ENCODE peak calls at places on chromosome 14, in four cellular contexts. H is heart left ventricle, K is HepG2, P is upper lobe of right lung. X is an unnamed sample.

GRCh38 chr14:59631237-59631636 is 54.6 kb upstream of the CCDC175 start:
- ATAC-seq in P (peak; percentile 52), H (no peak), K (peak; percentile 84), X (no peak)

GRCh38 chr14:96268426-96269358 is 12.7 kb downstream of the BDKRB1 start:
- ATAC-seq in K (peak; percentile 74), P (peak; percentile 48), H (peak; percentile 70), X (peak; percentile 91)

GRCh38 chr14:59254911-59255545 is 66.6 kb downstream of the DAAM1 start:
- ATAC-seq in P (peak; percentile 80), K (no peak), H (peak; percentile 78), X (peak; percentile 74)

GRCh38 chr14:74988131-74988530 is 14.6 kb upstream of the EIF2B2 start:
- ATAC-seq in K (no peak), H (no peak), P (no peak), X (no peak)

GRCh38 chr14:58296731-58297130 is 1.6 kb upstream of the ARID4A start:
- ATAC-seq in P (no peak), K (no peak), H (no peak), X (no peak)

GRCh38 chr14:24673059-24673458 is 39.1 kb upstream of the GZMB start:
- ATAC-seq in H (no peak), P (peak; percentile 54), K (no peak), X (no peak)

GRCh38 chr14:99571303-99571986 is 32.6 kb downstream of the CCDC85C start:
- ATAC-seq in H (no peak), K (no peak), P (no peak), X (no peak)

GRCh38 chr14:20530771-20531571 is 25.6 kb downstream of the RNASE10 start:
- ATAC-seq in P (peak; percentile 89), H (no peak), K (peak; percentile 94), X (peak; percentile 65)

GRCh38 chr14:39229601-39230110 is 4.1 kb upstream of the MIA2 start:
- ATAC-seq in P (no peak), K (no peak), H (no peak), X (no peak)

GRCh38 chr14:58077621-58078020 is 74.4 kb downstream of the ARMH4 start:
- ATAC-seq in P (no peak), H (no peak), K (no peak), X (no peak)

GRCh38 chr14:32414808-32415255 is 85.7 kb downstream of the AKAP6 start:
- ATAC-seq in H (no peak), K (no peak), P (no peak), X (no peak)

GRCh38 chr14:57487771-57488170 is 5.9 kb downstream of the CCDC198 start:
- ATAC-seq in K (no peak), H (no peak), P (no peak), X (no peak)

GRCh38 chr14:91453744-91454143 is 36.1 kb upstream of the CCDC88C start:
- ATAC-seq in P (peak; percentile 23), K (peak; percentile 41), H (no peak), X (no peak)

GRCh38 chr14:24135584-24135833 is 485 bp upstream of the PSME1 start:
- ATAC-seq in P (no peak), K (no peak), H (no peak), X (no peak)

GRCh38 chr14:35223927-35224326 is 68.3 kb upstream of the PSMA6 start:
- ATAC-seq in P (no peak), H (no peak), K (no peak), X (no peak)

GRCh38 chr14:89185919-89186849 is 230.8 kb downstream of the FOXN3 start:
- ATAC-seq in H (peak; percentile 61), K (peak; percentile 49), P (no peak), X (peak; percentile 32)

GRCh38 chr14:76204436-76205230 is 52.9 kb downstream of the GPATCH2L start:
- ATAC-seq in K (no peak), P (no peak), H (no peak), X (no peak)

GRCh38 chr14:75689012-75689411 is 28.0 kb downstream of the TTLL5 start:
- ATAC-seq in K (no peak), P (no peak), H (peak; percentile 60), X (peak; percentile 71)

GRCh38 chr14:93183596-93184317 is 940 bp downstream of the MOAP1 start:
- ATAC-seq in P (peak; percentile 19), H (no peak), K (peak; percentile 4), X (no peak)

GRCh38 chr14:67784244-67784823 is 32.1 kb downstream of the ZFYVE26 start:
- ATAC-seq in P (no peak), H (no peak), K (no peak), X (no peak)

GRCh38 chr14:44162197-44162596 is 344.9 kb downstream of the FSCB start:
- ATAC-seq in H (no peak), K (peak; percentile 65), P (no peak), X (no peak)

GRCh38 chr14:92577321-92577742 is 63.8 kb downstream of the RIN3 start:
- ATAC-seq in K (no peak), P (no peak), H (no peak), X (no peak)

GRCh38 chr14:75249251-75249957 is 29.2 kb upstream of the FOS start:
- ATAC-seq in H (no peak), P (peak; percentile 37), K (no peak), X (no peak)

GRCh38 chr14:105460616-105461015 is 14.0 kb upstream of the CRIP2 start:
- ATAC-seq in P (no peak), K (no peak), H (no peak), X (no peak)
- H3K36me3 ChIP-seq in P (peaks cover 58% of the 10 kb centered on the region), K (peaks cover 43% of the 10 kb centered on the region), H (peaks cover 62% of the 10 kb centered on the region), X (peaks cover 89% of the 10 kb centered on the region)

GRCh38 chr14:94761999-94762377 is 7.9 kb downstream of the GSC start:
- ATAC-seq in H (peak; percentile 21), P (no peak), K (no peak), X (no peak)
- H3K36me3 ChIP-seq in H (no peaks in the 10 kb centered on the region), P (no peaks in the 10 kb centered on the region), K (no peaks in the 10 kb centered on the region), X (no peaks in the 10 kb centered on the region)

GRCh38 chr14:69054030-69054429 is 74.9 kb upstream of the ACTN1 start:
- ATAC-seq in K (no peak), P (no peak), H (no peak), X (no peak)
- H3K36me3 ChIP-seq in K (peaks cover 53% of the 10 kb centered on the region), P (peaks cover 53% of the 10 kb centered on the region), H (peaks cover 54% of the 10 kb centered on the region), X (peaks cover 46% of the 10 kb centered on the region)

GRCh38 chr14:81516941-81517797 is 16.5 kb downstream of the SEL1L start:
- ATAC-seq in K (peak; percentile 99), H (no peak), P (peak; percentile 60), X (peak; percentile 72)
- H3K36me3 ChIP-seq in K (peaks cover 18% of the 10 kb centered on the region), H (peaks cover 42% of the 10 kb centered on the region), P (peaks cover 29% of the 10 kb centered on the region), X (no peaks in the 10 kb centered on the region)

GRCh38 chr14:23074906-23075305 is 17.6 kb upstream of the CDH24 start:
- ATAC-seq in K (no peak), H (no peak), P (no peak), X (no peak)
- H3K36me3 ChIP-seq in K (peaks cover 76% of the 10 kb centered on the region), H (peaks cover 78% of the 10 kb centered on the region), P (peaks cover 77% of the 10 kb centered on the region), X (peaks cover 79% of the 10 kb centered on the region)

GRCh38 chr14:102341566-102341965 is 21.1 kb downstream of the CINP start:
- ATAC-seq in H (peak; percentile 14), P (peak; percentile 12), K (peak; percentile 18), X (no peak)
- H3K36me3 ChIP-seq in H (peaks cover 97% of the 10 kb centered on the region), P (peaks cover 80% of the 10 kb centered on the region), K (peaks cover 35% of the 10 kb centered on the region), X (peaks cover 100% of the 10 kb centered on the region)

DNA sequence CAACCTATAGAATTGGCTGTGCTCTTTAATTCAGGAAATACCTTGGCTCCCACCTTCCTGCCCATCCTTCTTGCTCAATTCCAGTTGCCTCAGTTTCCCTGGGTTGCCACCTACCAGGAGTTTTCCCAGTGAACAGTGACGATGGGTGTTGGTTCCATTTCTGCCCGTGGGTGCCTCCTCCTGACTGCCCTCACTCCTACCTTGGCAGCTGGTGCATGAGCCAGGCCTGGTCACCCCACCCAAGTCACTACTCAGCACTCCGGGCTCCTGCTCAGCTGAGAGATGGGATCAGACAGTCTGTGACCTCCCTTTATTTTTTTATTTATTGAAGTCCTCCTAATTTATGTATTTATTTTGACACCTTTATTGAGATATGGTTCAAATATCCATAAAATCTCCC is 31.0 kb upstream of the PTGR2 start:
- ATAC-seq in P (no peak), K (no peak), H (no peak), X (no peak)
- H3K36me3 ChIP-seq in P (no peaks in the 10 kb centered on the region), K (no peaks in the 10 kb centered on the region), H (no peaks in the 10 kb centered on the region), X (no peaks in the 10 kb centered on the region)

GRCh38 chr14:61525293-61526011 is 169.9 kb upstream of the HIF1A start:
- ATAC-seq in H (peak; percentile 81), P (peak; percentile 81), K (peak; percentile 6), X (peak; percentile 77)
- H3K36me3 ChIP-seq in H (no peaks in the 10 kb centered on the region), P (peaks cover 4% of the 10 kb centered on the region), K (no peaks in the 10 kb centered on the region), X (no peaks in the 10 kb centered on the region)

GRCh38 chr14:64934338-64934939 is 8.1 kb downstream of the GPX2 start:
- ATAC-seq in K (no peak), H (no peak), P (no peak), X (no peak)

GRCh38 chr14:64931123-64931522 is 11.4 kb downstream of the GPX2 start:
- ATAC-seq in H (no peak), P (no peak), K (no peak), X (no peak)

GRCh38 chr14:64929003-64929337 is 13.6 kb downstream of the GPX2 start:
- ATAC-seq in P (no peak), H (no peak), K (no peak), X (no peak)

GRCh38 chr14:64930085-64930843 is 12.3 kb downstream of the GPX2 start:
- ATAC-seq in H (peak; percentile 78), K (no peak), P (no peak), X (peak; percentile 74)

GRCh38 chr14:64932231-64932630 is 10.3 kb downstream of the GPX2 start:
- ATAC-seq in P (no peak), K (peak; percentile 77), H (no peak), X (no peak)
- H3K36me3 ChIP-seq in P (peaks cover 67% of the 10 kb centered on the region), K (peaks cover 25% of the 10 kb centered on the region), H (peaks cover 69% of the 10 kb centered on the region), X (no peaks in the 10 kb centered on the region)